ENCODE peak calls at places on chromosomes 2 and 18, in ten cellular contexts. M, Q, C, Z, F, N, R, V, K and S are unnamed samples.

GRCh38 chr18:33870059-33870458 is 292.0 kb downstream of the ASXL3 start:
- DNase-seq in M (no peak), Q (no peak), C (no peak), Z (no peak), F (no peak), N (no peak), R (peak; percentile 63), V (no peak), K (no peak), S (no peak)

GRCh38 chr2:240229603-240230423 is 89.4 kb upstream of the OTOS start:
- DNase-seq in M (no peak), Q (peak; percentile 7), C (peak; percentile 54), Z (no peak), F (no peak), N (no peak), R (peak; percentile 47), V (no peak), K (no peak), S (peak; percentile 47)

GRCh38 chr2:120854014-120854620 is 118.4 kb downstream of the GLI2 start:
- DNase-seq in M (no peak), Q (no peak), C (no peak), Z (no peak), F (no peak), N (no peak), R (no peak), V (no peak), K (no peak), S (no peak)

GRCh38 chr2:120230515-120231471 is 7.6 kb upstream of the TMEM185B start:
- DNase-seq in M (no peak), Q (peak; percentile 56), C (no peak), Z (no peak), F (no peak), N (peak; percentile 34), R (no peak), V (no peak), K (no peak), S (no peak)

GRCh38 chr18:64100136-64100922 is 48.6 kb downstream of the LINC00305 start:
- DNase-seq in M (no peak), Q (no peak), C (no peak), Z (no peak), F (peak; percentile 20), N (no peak), R (no peak), V (no peak), K (no peak), S (no peak)

GRCh38 chr2:165307317-165307716 is 68.1 kb downstream of the SCN2A start:
- DNase-seq in M (no peak), Q (no peak), C (no peak), Z (no peak), F (no peak), N (no peak), R (no peak), V (no peak), K (no peak), S (no peak)

GRCh38 chr18:2536493-2536892 is 34.8 kb downstream of the METTL4 start:
- DNase-seq in M (no peak), Q (no peak), C (no peak), Z (no peak), F (no peak), N (no peak), R (peak; percentile 87), V (no peak), K (no peak), S (peak; percentile 84)

GRCh38 chr2:146128216-146128615 is 1608.3 kb upstream of the ZEB2 start:
- DNase-seq in M (no peak), Q (no peak), C (no peak), Z (no peak), F (no peak), N (no peak), R (no peak), V (no peak), K (no peak), S (no peak)

GRCh38 chr2:211035548-211036185 is 479.3 kb downstream of the CPS1 start:
- DNase-seq in M (no peak), Q (peak; percentile 17), C (peak; percentile 32), Z (no peak), F (peak; percentile 48), N (no peak), R (peak; percentile 56), V (no peak), K (peak; percentile 23), S (peak; percentile 47)

GRCh38 chr2:25955036-25955435 is 27.3 kb downstream of the KIF3C start:
- DNase-seq in M (no peak), Q (no peak), C (peak; percentile 57), Z (no peak), F (no peak), N (no peak), R (no peak), V (no peak), K (no peak), S (no peak)

GRCh38 chr18:23547306-23547705 is 39.0 kb downstream of the NPC1 start:
- DNase-seq in M (no peak), Q (no peak), C (no peak), Z (no peak), F (no peak), N (no peak), R (no peak), V (no peak), K (no peak), S (no peak)
- H3K4me3 ChIP-seq in M (no peak overlapping the region), Q (no peak overlapping the region), C (no peak overlapping the region), Z (no peak overlapping the region), F (no peak overlapping the region), N (no peak overlapping the region), R (no peak overlapping the region), V (no peak overlapping the region), K (no peak overlapping the region), S (no peak overlapping the region)

DNA sequence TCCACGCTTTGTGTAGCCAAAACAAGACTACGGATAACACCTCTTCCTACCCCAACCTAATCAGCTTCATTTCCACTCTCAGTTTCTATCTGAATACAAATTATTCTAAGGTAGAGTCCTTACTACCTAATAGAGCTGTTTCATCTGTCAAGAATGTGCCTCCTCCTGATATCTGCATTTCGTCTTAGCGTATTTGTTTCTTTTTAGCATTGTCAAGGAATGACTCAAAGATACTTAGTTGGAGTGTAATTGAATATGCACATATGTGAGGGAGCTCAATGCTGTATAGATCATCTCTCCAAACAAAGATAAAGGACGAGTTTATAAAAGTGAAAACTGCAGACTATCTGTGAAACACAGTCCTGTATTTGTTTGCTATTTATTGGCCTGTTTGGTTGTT is 2059.3 kb upstream of the CELF4 start:
- DNase-seq in M (no peak), Q (no peak), C (peak; percentile 27), Z (no peak), F (no peak), N (no peak), R (peak; percentile 42), V (no peak), K (no peak), S (peak; percentile 80)
- H3K27me3 ChIP-seq in M (no peaks in the 10 kb centered on the region), Q (no peaks in the 10 kb centered on the region), C (no peaks in the 10 kb centered on the region), Z (no peaks in the 10 kb centered on the region), F (no peaks in the 10 kb centered on the region), N (no peaks in the 10 kb centered on the region), R (no peaks in the 10 kb centered on the region), V (no peaks in the 10 kb centered on the region), K (no peaks in the 10 kb centered on the region), S (no peaks in the 10 kb centered on the region)

GRCh38 chr2:108571262-108571661 is 37.0 kb downstream of the LIMS1 start:
- DNase-seq in M (no peak), Q (no peak), C (no peak), Z (no peak), F (no peak), N (no peak), R (no peak), V (no peak), K (no peak), S (peak; percentile 29)

GRCh38 chr2:108573070-108573469 is 38.8 kb downstream of the LIMS1 start:
- DNase-seq in M (no peak), Q (no peak), C (peak; percentile 84), Z (no peak), F (no peak), N (no peak), R (peak; percentile 88), V (no peak), K (no peak), S (peak; percentile 65)

GRCh38 chr2:108577099-108577498 is 42.8 kb downstream of the LIMS1 start:
- DNase-seq in M (no peak), Q (no peak), C (no peak), Z (no peak), F (no peak), N (no peak), R (no peak), V (no peak), K (no peak), S (no peak)

GRCh38 chr2:108574332-108574731 is 40.1 kb downstream of the LIMS1 start:
- DNase-seq in M (no peak), Q (no peak), C (no peak), Z (no peak), F (no peak), N (no peak), R (no peak), V (no peak), K (no peak), S (no peak)

DNA sequence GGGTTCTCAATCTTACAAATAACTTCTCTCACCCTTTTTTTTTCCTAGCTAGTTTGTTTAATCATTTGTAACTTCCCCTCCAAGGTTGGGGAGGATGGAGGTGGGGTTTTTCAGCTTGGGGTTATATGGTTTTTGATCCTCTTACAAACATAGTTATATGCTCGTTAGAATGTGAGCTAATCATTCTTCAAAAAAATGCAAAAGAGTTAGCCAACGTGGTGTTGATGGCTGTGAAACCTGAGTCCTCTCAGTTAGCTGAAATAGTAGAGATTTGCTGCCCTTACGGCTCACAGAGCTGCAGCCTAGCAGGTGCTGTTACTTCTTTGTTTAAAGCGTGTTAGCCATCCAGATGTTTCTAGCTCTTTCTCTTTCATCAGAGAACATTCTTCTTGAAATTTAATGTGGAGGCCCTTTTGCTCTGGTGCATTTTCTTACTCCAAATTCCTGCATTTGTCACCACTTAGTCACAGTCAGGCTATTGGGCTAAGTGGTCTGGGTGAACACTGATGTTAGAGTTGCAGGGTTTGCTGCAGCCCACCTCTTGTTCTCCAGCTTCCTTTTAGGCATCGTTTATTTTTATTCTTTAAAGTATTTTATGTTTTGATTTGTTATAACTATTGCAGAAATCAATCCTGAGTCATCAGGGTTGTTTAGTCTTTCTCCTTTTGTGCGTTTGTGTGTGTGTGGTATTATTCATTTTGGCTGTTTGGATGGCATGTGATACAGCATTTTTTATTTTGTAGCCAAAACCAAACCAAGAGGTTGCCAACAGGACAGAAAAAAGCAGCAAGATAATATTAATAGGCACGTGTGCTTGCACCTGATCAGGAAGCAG is 41.1 kb downstream of the LIMS1 start:
- DNase-seq in M (no peak), Q (no peak), C (peak; percentile 85), Z (no peak), F (no peak), N (no peak), R (peak; percentile 84), V (no peak), K (no peak), S (peak; percentile 63)
- H3K4me3 ChIP-seq in M (no peak overlapping the region), Q (no peak overlapping the region), C (no peak overlapping the region), Z (no peak overlapping the region), F (no peak overlapping the region), N (no peak overlapping the region), R (peak overlapping the region; percentile 45), V (no peak overlapping the region), K (no peak overlapping the region), S (no peak overlapping the region)

DNA sequence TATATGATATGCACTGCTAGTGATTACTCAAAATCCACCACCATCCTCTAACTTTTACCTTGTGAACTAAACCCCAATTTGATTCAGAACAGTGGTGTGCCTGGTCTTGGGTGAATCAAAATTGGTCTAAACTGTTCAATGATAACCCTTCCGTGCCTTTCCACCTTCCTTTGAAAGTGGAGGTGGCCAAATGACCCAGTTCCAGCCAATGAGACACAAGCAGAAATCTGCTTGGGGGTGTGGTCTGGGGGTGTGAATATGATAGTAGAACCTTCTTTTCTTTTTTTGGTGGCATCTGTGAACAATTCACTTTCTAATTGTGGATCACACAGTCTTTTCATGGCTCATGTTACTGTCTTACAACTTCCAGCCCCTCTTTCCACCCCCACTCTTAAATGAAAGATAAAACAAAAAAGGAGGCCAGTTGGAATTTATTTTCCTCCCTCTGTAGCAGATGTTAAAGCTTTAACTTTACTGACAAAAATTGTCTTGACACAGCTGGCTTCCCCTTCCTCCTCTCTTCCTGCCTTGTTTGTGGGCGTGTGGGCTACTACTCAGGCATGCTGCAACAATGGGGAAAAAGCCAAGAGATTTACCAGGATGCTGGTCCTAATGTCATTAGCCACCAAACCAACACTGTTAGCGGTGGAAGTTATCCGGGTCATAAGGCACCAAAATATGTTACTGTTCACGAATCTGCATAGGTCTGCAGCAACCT is 58.8 kb upstream of the ANKRD44 start:
- DNase-seq in M (no peak), Q (no peak), C (peak; percentile 31), Z (no peak), F (no peak), N (no peak), R (peak; percentile 39), V (no peak), K (peak; percentile 21), S (no peak)
- H3K27me3 ChIP-seq in M (no peaks in the 10 kb centered on the region), Q (no peaks in the 10 kb centered on the region), C (no peaks in the 10 kb centered on the region), Z (no peaks in the 10 kb centered on the region), F (no peaks in the 10 kb centered on the region), N (no peaks in the 10 kb centered on the region), R (no peaks in the 10 kb centered on the region), V (no peaks in the 10 kb centered on the region), K (no peaks in the 10 kb centered on the region), S (peaks cover 3% of the 10 kb centered on the region)